ENCODE peak calls at places on chromosome 6, in four cellular contexts. N is tibial nerve, W is A549, O is transverse colon. H is an unnamed sample.

GRCh38 chr6:41439524-41440418 is 104.4 kb downstream of the NCR2 start:
- DNase-seq in N (no peak), W (no peak), O (no peak), H (no peak)

GRCh38 chr6:6696867-6697531 is 108.5 kb downstream of the LY86 start:
- DNase-seq in W (peak; percentile 73), N (no peak), O (peak; percentile 86), H (no peak)

GRCh38 chr6:112275365-112275764 is 21.0 kb upstream of the LAMA4 start:
- DNase-seq in O (no peak), N (no peak), W (no peak), H (no peak)

GRCh38 chr6:159758031-159759001 is 3.5 kb upstream of the ACAT2 start:
- DNase-seq in O (no peak), W (peak; percentile 33), N (no peak), H (no peak)

GRCh38 chr6:35794536-35795452 is 2.3 kb downstream of the CLPS start:
- DNase-seq in N (no peak), O (no peak), W (peak; percentile 18), H (no peak)

GRCh38 chr6:11585426-11586016 is 48.0 kb downstream of the TMEM170B start:
- DNase-seq in N (no peak), O (no peak), W (peak; percentile 58), H (no peak)

GRCh38 chr6:13453771-13454251 is 33.6 kb downstream of the GFOD1 start:
- DNase-seq in W (peak; percentile 46), N (no peak), O (no peak), H (no peak)

GRCh38 chr6:10451828-10452509 is 37.1 kb upstream of the TFAP2A start:
- DNase-seq in W (peak; percentile 98), O (no peak), N (no peak), H (no peak)

GRCh38 chr6:32415521-32416019 is 8.6 kb upstream of the BTNL2 start:
- DNase-seq in W (peak; percentile 63), N (peak; percentile 88), O (peak; percentile 81), H (peak; percentile 75)

GRCh38 chr6:17831135-17831534 is 124.4 kb upstream of the NUP153 start:
- DNase-seq in N (no peak), W (no peak), O (no peak), H (no peak)

GRCh38 chr6:336159-337114 is 44.1 kb downstream of the DUSP22 start:
- DNase-seq in O (peak; percentile 44), N (no peak), W (no peak), H (peak; percentile 63)

GRCh38 chr6:108180776-108181175 is 15.0 kb downstream of the NR2E1 start:
- DNase-seq in W (no peak), O (no peak), N (no peak), H (no peak)

GRCh38 chr6:65014006-65014405 is 693.0 kb downstream of the EYS start:
- DNase-seq in N (no peak), O (no peak), W (no peak), H (no peak)

GRCh38 chr6:141309295-141309694 is 823.4 kb upstream of the GJE1 start:
- DNase-seq in O (no peak), N (no peak), W (no peak), H (no peak)

GRCh38 chr6:89297695-89298351 is 17.3 kb downstream of the GABRR2 start:
- DNase-seq in N (peak; percentile 37), W (peak; percentile 76), O (peak; percentile 52), H (peak; percentile 44)

GRCh38 chr6:56902551-56903464 is 52.1 kb upstream of the BEND6 start:
- DNase-seq in O (no peak), W (no peak), N (no peak), H (no peak)

GRCh38 chr6:30887901-30888300 is 3.6 kb downstream of the DDR1 start:
- DNase-seq in N (no peak), O (no peak), W (no peak), H (no peak)

GRCh38 chr6:139525415-139525814 is 151.0 kb upstream of the CITED2 start:
- DNase-seq in W (no peak), N (no peak), O (no peak), H (no peak)

GRCh38 chr6:80969439-80969838 is 783.0 kb downstream of the TENT5A start:
- DNase-seq in N (no peak), O (no peak), W (no peak), H (no peak)

GRCh38 chr6:85402922-85403321 is 47.0 kb upstream of the NT5E start:
- DNase-seq in O (no peak), N (no peak), W (no peak), H (no peak)

GRCh38 chr6:85405175-85405852 is 44.6 kb upstream of the NT5E start:
- DNase-seq in N (no peak), W (peak; percentile 89), O (peak; percentile 50), H (no peak)

GRCh38 chr6:85405853-85406198 is 44.1 kb upstream of the NT5E start:
- DNase-seq in N (no peak), O (no peak), W (no peak), H (no peak)

GRCh38 chr6:85403331-85404015 is 46.4 kb upstream of the NT5E start:
- DNase-seq in N (no peak), W (peak; percentile 50), O (no peak), H (no peak)

GRCh38 chr6:85404497-85405174 is 45.2 kb upstream of the NT5E start:
- DNase-seq in W (peak; percentile 90), N (no peak), O (peak; percentile 60), H (no peak)
- H3K4me3 ChIP-seq in W (peak overlapping the region; percentile 36), N (no peak overlapping the region), O (no peak overlapping the region), H (no peak overlapping the region)

DNA sequence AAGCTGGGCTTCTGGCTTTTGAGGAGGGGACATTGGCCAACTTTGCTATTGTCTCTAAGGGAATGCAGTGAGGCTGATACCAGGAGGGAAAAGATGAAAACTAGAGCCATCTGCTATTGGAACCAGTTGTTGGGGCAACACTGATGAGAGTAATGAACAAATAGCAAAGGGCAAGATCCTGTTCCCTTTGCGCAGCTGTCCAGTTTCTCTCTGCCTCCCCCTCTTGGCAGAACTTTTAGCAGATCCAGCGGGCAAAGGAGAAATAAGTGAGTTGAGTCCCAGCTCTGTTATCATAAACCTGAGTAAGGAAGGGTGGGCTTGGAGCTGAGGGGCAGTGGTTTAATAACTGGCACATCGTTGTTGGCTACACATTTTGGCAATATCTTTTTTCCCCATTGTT is 126.8 kb downstream of the AKAP7 start:
- DNase-seq in N (no peak), W (no peak), O (no peak), H (no peak)
- TF ChIP-seq CTCF in N (no peak), W (no peak), O (no peak), H (no peak)

GRCh38 chr6:75424610-75425548 is 68.7 kb downstream of the FILIP1 start:
- DNase-seq in W (no peak), N (no peak), O (no peak), H (no peak)

GRCh38 chr6:75429304-75429703 is 64.3 kb downstream of the FILIP1 start:
- DNase-seq in O (no peak), W (no peak), N (no peak), H (no peak)

GRCh38 chr6:75428204-75428603 is 65.4 kb downstream of the FILIP1 start:
- DNase-seq in O (no peak), N (no peak), W (no peak), H (no peak)

GRCh38 chr6:75430631-75431345 is 62.8 kb downstream of the FILIP1 start:
- DNase-seq in O (no peak), N (no peak), W (no peak), H (no peak)

GRCh38 chr6:75427342-75427741 is 66.3 kb downstream of the FILIP1 start:
- DNase-seq in W (no peak), N (no peak), O (no peak), H (no peak)
- H3K4me1 ChIP-seq in W (peaks cover 39% of the 10 kb centered on the region), N (no peaks in the 10 kb centered on the region), O (peaks cover 9% of the 10 kb centered on the region), H (peaks cover 39% of the 10 kb centered on the region)

DNA sequence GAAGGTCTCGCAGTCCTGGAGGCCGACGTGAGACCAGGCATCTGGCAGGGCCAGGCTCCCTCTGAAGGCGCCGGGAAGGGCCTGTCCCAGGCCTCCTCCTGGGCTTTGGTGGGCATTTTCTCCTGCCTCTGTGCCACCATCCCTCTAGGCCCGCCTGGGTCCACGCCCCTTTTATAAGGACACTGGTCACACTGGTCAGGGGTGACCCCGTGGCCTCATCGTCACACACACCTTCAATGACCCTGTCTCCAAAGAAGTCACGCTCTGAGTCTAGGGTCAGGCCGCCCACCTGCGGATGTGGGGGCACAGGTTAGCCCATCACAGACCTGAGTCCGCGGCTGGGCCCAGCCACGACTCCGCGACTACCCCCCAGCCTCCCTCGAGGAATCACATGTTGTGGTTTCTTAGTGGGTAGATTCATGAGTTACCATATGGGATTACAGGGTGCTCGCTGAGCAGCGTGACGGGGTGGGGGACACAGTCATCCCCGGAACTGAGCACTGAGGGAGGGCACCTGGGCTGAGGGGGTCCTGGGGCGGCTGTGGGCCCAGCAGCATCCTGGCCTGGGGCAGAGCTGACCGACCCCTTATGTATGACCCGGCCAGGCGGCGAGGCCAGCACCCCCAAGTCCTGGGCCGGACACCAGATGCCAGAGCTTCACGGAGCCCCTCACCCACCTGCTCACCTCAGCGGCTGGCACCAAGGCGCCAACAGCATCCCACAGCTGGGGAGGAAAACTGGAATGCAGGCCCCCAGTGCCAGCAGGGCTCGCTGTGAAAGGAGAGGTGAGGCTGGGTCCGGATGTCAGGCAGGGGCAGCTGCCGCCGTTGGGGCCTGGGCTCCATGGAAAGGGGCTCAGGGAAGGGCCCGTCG is 115.9 kb downstream of the DLL1 start:
- DNase-seq in N (no peak), W (no peak), O (no peak), H (peak; percentile 48)
- H3K4me3 ChIP-seq in N (no peak overlapping the region), W (no peak overlapping the region), O (no peak overlapping the region), H (no peak overlapping the region)

H was measured in tibial artery.